ENCODE peak calls at places on chromosomes 12 and 14, in nine cellular contexts. Y is T-helper 9 cell; W is activated naive CD4-positive, alpha-beta T cell treated with Interleukin-2 at 50 U/mL for 16 hours; U is NCI-H187; E is tibial nerve; C is hepatic stellate cell; S is left kidney; Z is astrocyte of the spinal cord; Q is cardiac muscle cell. M is an unnamed sample.

GRCh38 chr14:63147018-63147417 is 57.2 kb upstream of the RHOJ start:
- DNase-seq in Q (no peak), Y (no peak), Z (no peak), C (no peak), U (no peak), E (no peak), W (no peak), S (no peak), M (no peak)

GRCh38 chr12:91361864-91362263 is 179.2 kb upstream of the DCN start:
- DNase-seq in W (no peak), C (no peak), U (no peak), Y (no peak), E (no peak), Q (peak; percentile 63), Z (peak; percentile 68), S (peak; percentile 70), M (peak; percentile 19)

GRCh38 chr14:64298773-64299172 is 4.6 kb upstream of the ESR2 start:
- DNase-seq in Q (no peak), S (no peak), Z (no peak), E (no peak), C (no peak), U (no peak), Y (no peak), W (no peak), M (no peak)

GRCh38 chr14:45332360-45332988 is 79.5 kb upstream of the MIS18BP1 start:
- DNase-seq in W (no peak), E (no peak), Y (no peak), U (no peak), Z (no peak), S (no peak), C (no peak), Q (no peak), M (no peak)

GRCh38 chr12:30134229-30134628 is 350.5 kb upstream of the TMTC1 start:
- DNase-seq in Y (no peak), C (no peak), U (no peak), W (no peak), Q (peak; percentile 20), E (no peak), S (no peak), Z (no peak), M (no peak)

GRCh38 chr12:3469711-3470110 is 21.3 kb upstream of the PRMT8 start:
- DNase-seq in W (no peak), Y (no peak), C (no peak), Q (no peak), Z (no peak), E (no peak), U (no peak), S (no peak), M (no peak)

GRCh38 chr12:58309806-58310205 is 368.4 kb downstream of the ATP23 start:
- DNase-seq in S (peak; percentile 19), Q (no peak), C (no peak), Z (no peak), E (no peak), U (no peak), Y (no peak), W (no peak), M (peak; percentile 61)

GRCh38 chr12:105547786-105548185 is 217.3 kb downstream of the C12orf75 start:
- DNase-seq in W (no peak), Z (no peak), Y (no peak), C (no peak), S (no peak), E (no peak), Q (no peak), U (no peak), M (peak; percentile 13)

GRCh38 chr12:68189766-68190700 is 30.5 kb upstream of the IFNG start:
- DNase-seq in U (no peak), Z (peak; percentile 88), Q (no peak), E (no peak), W (peak; percentile 44), Y (no peak), S (no peak), C (no peak), M (peak; percentile 78)

M was measured in mammary epithelial cell.